ENCODE peak calls at places on chromosomes 12 and 14, in eight cellular contexts. L is astrocyte, Z is fibroblast of lung, V is cardiac muscle cell, U is HepG2, W is thoracic aorta, I is right lobe of liver, S is tibial artery. O is an unnamed sample.

GRCh38 chr12:130713581-130713991 is 2.5 kb downstream of the RIMBP2 start:
- DNase-seq in L (no peak), Z (no peak), V (no peak), U (no peak), W (no peak), I (no peak), S (no peak), O (no peak)

GRCh38 chr12:89451876-89452275 is 72.7 kb downstream of the GALNT4 start:
- DNase-seq in L (peak; percentile 76), Z (peak; percentile 81), V (peak; percentile 90), U (no peak), W (no peak), I (no peak), S (peak; percentile 71), O (peak; percentile 43)

GRCh38 chr14:77059276-77059934 is 30.9 kb upstream of the IRF2BPL start:
- DNase-seq in L (peak; percentile 96), Z (peak; percentile 97), V (peak; percentile 91), U (peak; percentile 51), W (no peak), I (no peak), S (no peak), O (no peak)

GRCh38 chr14:33840797-33841196 is 110.1 kb downstream of the EGLN3 start:
- DNase-seq in L (no peak), Z (no peak), V (no peak), U (no peak), W (no peak), I (no peak), S (no peak), O (no peak)

GRCh38 chr12:93572712-93573551 is 457 bp downstream of the SOCS2 start:
- DNase-seq in L (peak; percentile 34), Z (peak; percentile 56), V (peak; percentile 48), U (no peak), W (no peak), I (peak; percentile 61), S (peak; percentile 72), O (peak; percentile 79)

GRCh38 chr14:41899416-41899815 is 292.7 kb downstream of the LRFN5 start:
- DNase-seq in L (peak; percentile 23), Z (peak; percentile 23), V (peak; percentile 45), U (no peak), W (no peak), I (no peak), S (no peak), O (no peak)

GRCh38 chr12:9346866-9347327 is 138.7 kb upstream of the PZP start:
- DNase-seq in L (no peak), Z (no peak), V (no peak), U (no peak), W (no peak), I (no peak), S (no peak), O (no peak)

GRCh38 chr12:10385181-10385613 is 4.6 kb downstream of the KLRK1 start:
- DNase-seq in L (peak; percentile 91), Z (peak; percentile 89), V (peak; percentile 84), U (peak; percentile 39), W (no peak), I (no peak), S (no peak), O (no peak)

GRCh38 chr14:70791971-70792370 is 17.3 kb downstream of the MAP3K9 start:
- DNase-seq in L (no peak), Z (no peak), V (no peak), U (no peak), W (no peak), I (no peak), S (no peak), O (no peak)

GRCh38 chr12:116266631-116267349 is 10.7 kb downstream of the MED13L start:
- DNase-seq in L (peak; percentile 26), Z (peak; percentile 41), V (no peak), U (no peak), W (no peak), I (no peak), S (no peak), O (no peak)

GRCh38 chr14:35158951-35159653 is 36.8 kb downstream of the PRORP start:
- DNase-seq in L (peak; percentile 53), Z (peak; percentile 58), V (peak; percentile 28), U (peak; percentile 44), W (no peak), I (no peak), S (no peak), O (no peak)

GRCh38 chr12:131141483-131141882 is 187.8 kb downstream of the ADGRD1 start:
- DNase-seq in L (no peak), Z (no peak), V (no peak), U (no peak), W (no peak), I (no peak), S (no peak), O (no peak)

GRCh38 chr12:116922194-116922897 is 11.6 kb downstream of the FBXW8 start:
- DNase-seq in L (no peak), Z (no peak), V (no peak), U (no peak), W (no peak), I (no peak), S (no peak), O (no peak)

GRCh38 chr14:77265187-77265515 is 5.9 kb downstream of the NGB start:
- DNase-seq in L (no peak), Z (no peak), V (no peak), U (no peak), W (no peak), I (no peak), S (no peak), O (no peak)

DNA sequence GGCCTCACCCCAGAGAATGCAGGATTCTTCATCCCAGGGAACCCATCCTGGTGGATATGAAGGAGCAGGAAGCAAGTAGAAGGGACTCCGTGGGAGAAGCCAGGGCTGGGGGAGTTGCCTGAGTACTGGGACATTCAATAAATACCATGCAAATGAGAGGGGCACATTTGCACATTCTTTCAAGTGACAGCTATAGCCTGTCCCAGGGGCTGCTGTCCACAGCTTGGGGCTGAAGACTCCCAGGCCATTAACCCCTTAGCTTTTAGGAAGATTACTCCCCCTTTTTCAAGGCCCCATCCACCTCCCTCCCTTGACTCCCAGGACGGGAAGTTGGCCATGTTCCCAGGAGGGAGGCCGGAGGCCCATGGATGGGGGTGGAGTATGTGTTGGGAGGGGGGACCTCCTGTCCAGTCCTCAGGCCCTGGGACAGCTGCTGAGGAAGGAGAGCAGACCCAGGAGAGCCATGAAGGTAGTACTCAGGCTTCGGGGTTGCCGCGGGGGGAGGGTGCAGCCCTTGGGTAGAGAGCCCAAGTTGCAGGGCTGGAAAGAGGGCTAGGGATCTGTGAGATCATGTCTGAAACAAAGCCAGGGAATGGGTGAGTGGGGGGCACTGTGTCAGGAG is 974 bp upstream of the TNS2 start:
- DNase-seq in L (no peak), Z (peak; percentile 49), V (peak; percentile 88), U (peak; percentile 40), W (no peak), I (peak; percentile 77), S (peak; percentile 92), O (no peak)
- H3K4me1 ChIP-seq in L (peaks cover 75% of the 10 kb centered on the region), Z (peaks cover 41% of the 10 kb centered on the region), V (peaks cover 29% of the 10 kb centered on the region), U (peaks cover 79% of the 10 kb centered on the region), W (peaks cover 42% of the 10 kb centered on the region), I (no peaks in the 10 kb centered on the region), S (peaks cover 9% of the 10 kb centered on the region), O (peaks cover 64% of the 10 kb centered on the region)

GRCh38 chr12:111411187-111411764 is 5.6 kb downstream of the SH2B3 start:
- DNase-seq in L (no peak), Z (no peak), V (no peak), U (no peak), W (no peak), I (no peak), S (no peak), O (no peak)

GRCh38 chr12:111408686-111409402 is 3.1 kb downstream of the SH2B3 start:
- DNase-seq in L (no peak), Z (no peak), V (no peak), U (no peak), W (no peak), I (no peak), S (no peak), O (no peak)

GRCh38 chr12:111412007-111412829 is 6.5 kb downstream of the SH2B3 start:
- DNase-seq in L (no peak), Z (peak; percentile 53), V (peak; percentile 44), U (no peak), W (no peak), I (no peak), S (no peak), O (no peak)

GRCh38 chr12:111409403-111410228 is 3.9 kb downstream of the SH2B3 start:
- DNase-seq in L (peak; percentile 66), Z (peak; percentile 81), V (peak; percentile 90), U (no peak), W (peak; percentile 13), I (no peak), S (peak; percentile 82), O (peak; percentile 84)

GRCh38 chr12:111410229-111411186 is 4.8 kb downstream of the SH2B3 start:
- DNase-seq in L (no peak), Z (peak; percentile 49), V (peak; percentile 52), U (no peak), W (no peak), I (no peak), S (no peak), O (no peak)
- H3K4me1 ChIP-seq in L (peaks cover 67% of the 10 kb centered on the region), Z (peaks cover 52% of the 10 kb centered on the region), V (peaks cover 28% of the 10 kb centered on the region), U (peaks cover 25% of the 10 kb centered on the region), W (peaks cover 37% of the 10 kb centered on the region), I (no peaks in the 10 kb centered on the region), S (no peaks in the 10 kb centered on the region), O (peaks cover 37% of the 10 kb centered on the region)

DNA sequence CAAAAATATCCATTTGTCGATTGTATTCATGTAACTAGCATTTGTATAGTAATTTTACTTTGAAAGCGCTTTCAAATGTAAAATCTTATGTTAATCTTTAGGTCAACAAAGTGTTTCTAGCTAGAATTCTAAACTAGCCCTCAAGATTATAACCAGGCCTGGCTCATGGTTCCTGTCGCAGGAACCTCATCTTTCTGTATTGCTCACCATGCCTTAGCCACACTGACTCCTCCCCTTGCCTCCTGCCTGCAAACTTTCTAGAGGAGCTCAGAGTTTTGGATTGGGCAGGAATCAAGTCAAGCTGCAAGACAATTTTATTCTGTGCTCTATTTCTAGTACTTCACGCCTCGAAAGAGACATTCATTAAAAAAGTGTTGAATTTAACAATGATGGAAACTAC is 99.8 kb downstream of the TGFB3 start:
- DNase-seq in L (no peak), Z (no peak), V (no peak), U (no peak), W (no peak), I (no peak), S (no peak), O (no peak)
- H3K4me1 ChIP-seq in L (peaks cover 47% of the 10 kb centered on the region), Z (peaks cover 30% of the 10 kb centered on the region), V (peaks cover 6% of the 10 kb centered on the region), U (peaks cover 5% of the 10 kb centered on the region), W (no peaks in the 10 kb centered on the region), I (no peaks in the 10 kb centered on the region), S (no peaks in the 10 kb centered on the region), O (peaks cover 5% of the 10 kb centered on the region)

GRCh38 chr12:24045816-24046257 is 96.4 kb upstream of the SOX5 start:
- DNase-seq in L (peak; percentile 90), Z (peak; percentile 92), V (peak; percentile 90), U (peak; percentile 87), W (no peak), I (peak; percentile 50), S (peak; percentile 69), O (no peak)

GRCh38 chr12:24049101-24049500 is 99.6 kb upstream of the SOX5 start:
- DNase-seq in L (no peak), Z (no peak), V (no peak), U (no peak), W (no peak), I (no peak), S (no peak), O (no peak)

GRCh38 chr12:24048446-24048845 is 99.0 kb upstream of the SOX5 start:
- DNase-seq in L (no peak), Z (no peak), V (no peak), U (no peak), W (no peak), I (no peak), S (no peak), O (no peak)

GRCh38 chr12:24044973-24045703 is 95.7 kb upstream of the SOX5 start:
- DNase-seq in L (no peak), Z (no peak), V (no peak), U (peak; percentile 78), W (no peak), I (peak; percentile 49), S (no peak), O (no peak)

GRCh38 chr12:24047345-24047744 is 97.9 kb upstream of the SOX5 start:
- DNase-seq in L (no peak), Z (no peak), V (peak; percentile 87), U (no peak), W (no peak), I (no peak), S (no peak), O (no peak)
- H3K4me1 ChIP-seq in L (peaks cover 9% of the 10 kb centered on the region), Z (peaks cover 3% of the 10 kb centered on the region), V (no peaks in the 10 kb centered on the region), U (peaks cover 62% of the 10 kb centered on the region), W (peaks cover 13% of the 10 kb centered on the region), I (no peaks in the 10 kb centered on the region), S (no peaks in the 10 kb centered on the region), O (no peaks in the 10 kb centered on the region)

O was measured in left lung.